ENCODE peak calls at places on chromosomes 12 and 14, in seven cellular contexts. B is brain pericyte, E is NAMALWA, Y is activated T-cell treated with anti-CD3 and anti-CD28 coated beads for 1 hour, W is kidney, Q is fibroblast of pulmonary artery, P is mesothelial cell of epicardium. O is an unnamed sample.

GRCh38 chr12:39451977-39452376 is 9.1 kb upstream of the KIF21A start:
- DNase-seq in B (no peak), E (no peak), Y (no peak), W (no peak), Q (no peak), P (no peak), O (no peak)

GRCh38 chr14:75675265-75675960 is 14.4 kb downstream of the TTLL5 start:
- DNase-seq in B (no peak), E (peak; percentile 13), Y (no peak), W (no peak), Q (no peak), P (no peak), O (no peak)

GRCh38 chr12:80352476-80352875 is 91.6 kb upstream of the PTPRQ start:
- DNase-seq in B (no peak), E (no peak), Y (no peak), W (no peak), Q (no peak), P (no peak), O (peak; percentile 13)

GRCh38 chr14:77319416-77319815 is 1.3 kb downstream of the POMT2 start:
- DNase-seq in B (no peak), E (no peak), Y (no peak), W (no peak), Q (no peak), P (no peak), O (no peak)

GRCh38 chr14:31842905-31843304 is 234.2 kb upstream of the ARHGAP5 start:
- DNase-seq in B (no peak), E (no peak), Y (no peak), W (no peak), Q (peak; percentile 40), P (no peak), O (peak; percentile 14)

GRCh38 chr14:101947577-101947903 is 16.8 kb upstream of the DYNC1H1 start:
- DNase-seq in B (no peak), E (no peak), Y (no peak), W (no peak), Q (no peak), P (no peak), O (no peak)

GRCh38 chr14:92945959-92946846 is 23.3 kb downstream of the CHGA start:
- DNase-seq in B (no peak), E (no peak), Y (no peak), W (peak; percentile 96), Q (peak; percentile 60), P (no peak), O (peak; percentile 45)

GRCh38 chr14:97848351-97848980 is 1051.3 kb downstream of the VRK1 start:
- DNase-seq in B (no peak), E (no peak), Y (no peak), W (no peak), Q (no peak), P (no peak), O (no peak)

GRCh38 chr14:30874120-30874998 is at the start of gene COCH:
- DNase-seq in B (no peak), E (peak; percentile 88), Y (no peak), W (peak; percentile 76), Q (no peak), P (peak; percentile 29), O (no peak)

GRCh38 chr14:103427485-103428443 is 42.5 kb downstream of the MARK3 start:
- DNase-seq in B (no peak), E (peak; percentile 6), Y (no peak), W (no peak), Q (peak; percentile 82), P (no peak), O (peak; percentile 91)

GRCh38 chr12:49672351-49673181 is 34.6 kb downstream of the FMNL3 start:
- DNase-seq in B (no peak), E (no peak), Y (no peak), W (no peak), Q (no peak), P (no peak), O (no peak)

GRCh38 chr12:92987362-92987761 is 58.3 kb upstream of the EEA1 start:
- DNase-seq in B (peak; percentile 41), E (peak; percentile 88), Y (no peak), W (no peak), Q (peak; percentile 91), P (no peak), O (peak; percentile 53)

GRCh38 chr12:116820077-116820656 is 61.1 kb downstream of the HRK start:
- DNase-seq in B (no peak), E (no peak), Y (no peak), W (no peak), Q (no peak), P (no peak), O (no peak)

GRCh38 chr14:21476526-21476924 is 234 bp downstream of the RAB2B start:
- DNase-seq in B (no peak), E (no peak), Y (peak; percentile 82), W (peak; percentile 94), Q (no peak), P (peak; percentile 77), O (peak; percentile 42)

GRCh38 chr14:104282332-104283196 is 144.2 kb downstream of the KIF26A start:
- DNase-seq in B (no peak), E (no peak), Y (no peak), W (peak; percentile 64), Q (no peak), P (peak; percentile 19), O (no peak)

GRCh38 chr12:18752280-18752920 is 14.5 kb downstream of the CAPZA3 start:
- DNase-seq in B (peak; percentile 55), E (no peak), Y (no peak), W (no peak), Q (peak; percentile 90), P (no peak), O (peak; percentile 93)

GRCh38 chr14:61196792-61197191 is 84.3 kb downstream of the TMEM30B start:
- DNase-seq in B (no peak), E (no peak), Y (no peak), W (no peak), Q (peak; percentile 40), P (no peak), O (no peak)

GRCh38 chr12:52515927-52516831 is 4.0 kb downstream of the KRT5 start:
- DNase-seq in B (no peak), E (no peak), Y (no peak), W (no peak), Q (peak; percentile 53), P (no peak), O (peak; percentile 36)

GRCh38 chr14:51242545-51243490 is 2.8 kb downstream of the TMX1 start:
- DNase-seq in B (no peak), E (peak; percentile 38), Y (no peak), W (no peak), Q (no peak), P (no peak), O (no peak)

GRCh38 chr14:96320605-96321004 is 42.5 kb downstream of the ATG2B start:
- DNase-seq in B (no peak), E (no peak), Y (no peak), W (no peak), Q (no peak), P (no peak), O (no peak)

GRCh38 chr12:203462-204260 is 10.3 kb downstream of the SLC6A12 start:
- DNase-seq in B (no peak), E (no peak), Y (no peak), W (no peak), Q (no peak), P (no peak), O (no peak)

GRCh38 chr12:48687595-48687994 is 5.6 kb upstream of the KANSL2 start:
- DNase-seq in B (no peak), E (no peak), Y (no peak), W (no peak), Q (no peak), P (no peak), O (no peak)

GRCh38 chr14:63362305-63362914 is 43.7 kb upstream of the GPHB5 start:
- DNase-seq in B (no peak), E (no peak), Y (no peak), W (no peak), Q (no peak), P (no peak), O (no peak)

GRCh38 chr12:72077111-72077820 is 138.6 kb downstream of the TPH2 start:
- DNase-seq in B (no peak), E (no peak), Y (no peak), W (no peak), Q (no peak), P (no peak), O (no peak)

GRCh38 chr14:68377459-68377858 is 415.4 kb downstream of the ZFP36L1 start:
- DNase-seq in B (no peak), E (peak; percentile 1), Y (no peak), W (no peak), Q (peak; percentile 71), P (no peak), O (peak; percentile 70)

GRCh38 chr14:26334288-26334687 is 263.5 kb downstream of the NOVA1 start:
- DNase-seq in B (no peak), E (no peak), Y (no peak), W (no peak), Q (no peak), P (no peak), O (no peak)

GRCh38 chr12:68349083-68349700 is 17.0 kb upstream of the MDM1 start:
- DNase-seq in B (no peak), E (no peak), Y (no peak), W (no peak), Q (no peak), P (no peak), O (peak; percentile 56)

GRCh38 chr12:18681818-18682217 is 56.0 kb downstream of the PLCZ1 start:
- DNase-seq in B (no peak), E (no peak), Y (no peak), W (no peak), Q (no peak), P (no peak), O (no peak)

GRCh38 chr14:64736271-64737131 is 32.3 kb downstream of the PLEKHG3 start:
- DNase-seq in B (no peak), E (no peak), Y (no peak), W (peak; percentile 86), Q (no peak), P (no peak), O (no peak)

GRCh38 chr12:67434653-67435375 is 165.7 kb downstream of the CAND1 start:
- DNase-seq in B (peak; percentile 75), E (no peak), Y (no peak), W (no peak), Q (peak; percentile 90), P (no peak), O (peak; percentile 99)

GRCh38 chr12:76696186-76696585 is 67.7 kb upstream of the ZDHHC17 start:
- DNase-seq in B (no peak), E (no peak), Y (no peak), W (no peak), Q (no peak), P (no peak), O (no peak)

GRCh38 chr12:56101045-56101444 is 3.3 kb upstream of the PA2G4 start:
- DNase-seq in B (no peak), E (no peak), Y (no peak), W (no peak), Q (no peak), P (no peak), O (no peak)

GRCh38 chr12:95004610-95005009 is 1.1 kb upstream of the NDUFA12 start:
- DNase-seq in B (no peak), E (no peak), Y (no peak), W (no peak), Q (peak; percentile 66), P (no peak), O (no peak)

GRCh38 chr14:23544511-23545447 is 6.8 kb downstream of the ZFHX2 start:
- DNase-seq in B (no peak), E (no peak), Y (no peak), W (peak; percentile 90), Q (no peak), P (no peak), O (no peak)

GRCh38 chr12:123033392-123034021 is 53.0 kb downstream of the ARL6IP4 start:
- DNase-seq in B (no peak), E (no peak), Y (no peak), W (peak; percentile 11), Q (no peak), P (no peak), O (no peak)

GRCh38 chr12:4027412-4027811 is 154.2 kb upstream of the PARP11 start:
- DNase-seq in B (no peak), E (no peak), Y (peak; percentile 53), W (peak; percentile 77), Q (no peak), P (no peak), O (no peak)